ENCODE peak calls at places on chromosomes 5 and 9, in six cellular contexts. R, T, S, G, P and F are unnamed samples.
A peak's percentile ranks its signal among the peaks of the same experiment; 100 is the strongest.

GRCh38 chr9:105877719-105878118 is 183.4 kb downstream of the TMEM38B start:
- DNase-seq in R (no peak), T (no peak), S (no peak), G (no peak), P (no peak), F (no peak)

GRCh38 chr5:126591549-126591948 is 3.5 kb downstream of the ALDH7A1 start:
- DNase-seq in R (no peak), T (no peak), S (no peak), G (no peak), P (no peak), F (no peak)

GRCh38 chr9:137095664-137096517 is 9.1 kb downstream of the MAN1B1 start:
- DNase-seq in R (no peak), T (no peak), S (no peak), G (no peak), P (peak; percentile 89), F (no peak)

GRCh38 chr5:96379862-96380261 is 53.2 kb downstream of the PCSK1 start:
- DNase-seq in R (no peak), T (no peak), S (no peak), G (no peak), P (no peak), F (no peak)

GRCh38 chr9:113579270-113580040 is 115.9 kb downstream of the RGS3 start:
- DNase-seq in R (no peak), T (no peak), S (no peak), G (no peak), P (peak; percentile 75), F (no peak)

GRCh38 chr9:38641985-38642864 is 21.8 kb upstream of the ANKRD18A start:
- DNase-seq in R (peak; percentile 34), T (no peak), S (peak; percentile 13), G (no peak), P (no peak), F (peak; percentile 55)

GRCh38 chr9:36868591-36869282 is 165.3 kb downstream of the PAX5 start:
- DNase-seq in R (no peak), T (no peak), S (no peak), G (no peak), P (no peak), F (no peak)

GRCh38 chr5:73709536-73710129 is 83.6 kb downstream of the ARHGEF28 start:
- DNase-seq in R (peak; percentile 91), T (peak; percentile 50), S (peak; percentile 9), G (no peak), P (no peak), F (no peak)

GRCh38 chr5:72246954-72247442 is 73.0 kb downstream of the MRPS27 start:
- DNase-seq in R (no peak), T (no peak), S (no peak), G (no peak), P (no peak), F (no peak)

GRCh38 chr5:174243904-174244303 is 198.4 kb downstream of the NSG2 start:
- DNase-seq in R (no peak), T (no peak), S (no peak), G (no peak), P (no peak), F (no peak)

GRCh38 chr5:170252710-170253350 is 20.0 kb downstream of the C5orf58 start:
- DNase-seq in R (no peak), T (peak; percentile 40), S (peak; percentile 10), G (no peak), P (no peak), F (no peak)

GRCh38 chr5:170250810-170251317 is 18.1 kb downstream of the C5orf58 start:
- DNase-seq in R (no peak), T (no peak), S (no peak), G (no peak), P (no peak), F (no peak)

GRCh38 chr5:170251462-170251861 is 18.7 kb downstream of the C5orf58 start:
- DNase-seq in R (peak; percentile 58), T (no peak), S (no peak), G (no peak), P (no peak), F (no peak)

GRCh38 chr5:170254056-170254455 is 21.3 kb downstream of the C5orf58 start:
- DNase-seq in R (peak; percentile 96), T (no peak), S (no peak), G (no peak), P (peak; percentile 52), F (peak; percentile 44)

GRCh38 chr5:170252109-170252508 is 19.3 kb downstream of the C5orf58 start:
- DNase-seq in R (no peak), T (no peak), S (no peak), G (no peak), P (no peak), F (no peak)
- H3K4me3 ChIP-seq in R (no peak overlapping the region), T (no peak overlapping the region), S (no peak overlapping the region), G (no peak overlapping the region), P (no peak overlapping the region), F (no peak overlapping the region)

GRCh38 chr5:7015586-7016256 is 302.5 kb downstream of the TENT4A start:
- DNase-seq in R (no peak), T (no peak), S (no peak), G (no peak), P (no peak), F (peak; percentile 10)
- TF ChIP-seq CTCF in R (no peak), T (no peak), S (no peak), G (no peak), P (no peak), F (peak; percentile 19)

DNA sequence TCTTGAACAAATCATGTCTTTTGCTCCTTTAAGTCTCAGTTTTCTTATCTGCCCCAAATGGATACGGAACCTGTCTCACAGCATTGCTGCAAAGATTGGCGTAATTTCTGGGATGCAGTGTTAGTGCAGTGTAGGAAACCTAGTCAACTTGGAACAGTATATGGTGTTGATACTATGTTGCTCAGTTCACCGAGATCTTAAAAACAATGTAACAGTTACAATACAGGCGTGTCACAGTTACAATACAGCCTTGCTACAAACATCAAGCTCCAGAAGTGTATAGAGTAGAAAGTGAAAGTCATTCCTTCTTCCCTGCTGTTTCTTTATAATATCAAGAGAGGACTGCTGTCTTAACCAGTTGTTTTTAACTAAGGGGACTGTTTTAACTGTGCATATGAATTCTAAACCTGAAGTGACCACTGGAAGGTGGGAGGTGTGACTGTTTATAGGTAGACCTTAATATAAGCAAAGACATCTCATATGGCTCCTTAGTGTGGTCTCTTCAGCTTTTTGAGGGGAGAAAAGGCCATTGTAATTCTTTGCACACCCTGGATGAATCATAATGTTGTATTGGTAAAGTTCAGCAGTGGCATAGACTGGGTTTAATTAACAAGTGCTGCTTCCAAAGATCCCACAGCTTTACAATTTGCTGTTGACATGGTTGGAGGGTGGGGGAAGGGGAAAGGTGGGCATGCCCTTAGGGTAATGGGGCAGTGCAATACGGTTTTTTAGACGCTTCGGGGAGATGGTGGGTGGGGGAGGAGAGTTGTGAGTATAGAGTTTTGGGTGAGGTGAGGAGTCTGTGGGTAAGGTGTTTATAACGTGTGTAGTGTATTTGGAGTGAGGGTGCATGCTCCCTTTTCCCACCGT is 12.9 kb downstream of the PRRC2B start:
- DNase-seq in R (no peak), T (no peak), S (no peak), G (no peak), P (no peak), F (no peak)
- H3K4me3 ChIP-seq in R (no peak overlapping the region), T (no peak overlapping the region), S (peak overlapping the region; percentile 39), G (no peak overlapping the region), P (peak overlapping the region; percentile 4), F (no peak overlapping the region)

GRCh38 chr9:85741875-85742629 is at the start of gene AGTPBP1:
- DNase-seq in R (peak; percentile 92), T (peak; percentile 95), S (peak; percentile 88), G (peak; percentile 95), P (peak; percentile 96), F (peak; percentile 99)
- TF ChIP-seq CTCF in R (no peak), T (no peak), S (peak; percentile 10), G (no peak), P (no peak), F (peak; percentile 27)

DNA sequence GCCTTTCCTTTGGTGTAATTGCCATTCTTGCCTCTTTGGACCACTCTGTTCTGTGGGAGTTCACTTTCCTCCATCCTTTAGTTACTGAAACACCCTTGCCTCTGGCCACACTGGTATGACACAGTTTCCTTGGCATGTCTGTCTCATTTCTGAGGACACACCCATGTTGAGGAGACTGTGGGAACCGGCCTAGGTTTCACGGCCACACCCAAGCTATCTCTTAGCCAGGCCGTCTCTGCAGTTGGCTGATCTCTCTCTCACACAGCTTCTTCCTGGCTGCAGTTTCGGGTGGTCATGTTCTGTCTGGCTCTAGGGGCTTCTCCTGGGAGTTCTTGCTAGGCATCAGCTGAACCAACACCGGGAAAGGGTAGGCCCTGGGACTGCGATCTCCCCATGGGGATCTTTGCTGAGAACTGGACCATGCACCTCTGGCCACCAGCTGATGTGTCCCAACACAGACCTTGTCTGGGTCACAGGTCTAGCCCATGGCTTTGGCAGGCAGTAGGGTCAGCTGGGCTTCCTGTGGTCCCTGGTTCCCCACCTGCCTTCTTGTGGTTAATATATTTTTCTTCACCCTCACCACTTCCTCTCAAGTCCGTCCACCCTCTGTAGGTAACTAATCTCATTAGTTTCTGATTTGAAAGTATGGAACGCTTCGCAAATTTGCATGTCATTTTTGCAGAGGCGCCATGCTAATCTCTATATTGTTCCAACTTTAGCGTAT is 24.9 kb downstream of the ARHGEF37 start:
- DNase-seq in R (peak; percentile 99), T (peak; percentile 72), S (peak; percentile 90), G (no peak), P (peak; percentile 46), F (no peak)
- H3K4me3 ChIP-seq in R (no peak overlapping the region), T (no peak overlapping the region), S (no peak overlapping the region), G (no peak overlapping the region), P (no peak overlapping the region), F (no peak overlapping the region)

GRCh38 chr5:39001683-39002082 is 72.5 kb downstream of the RICTOR start:
- DNase-seq in R (no peak), T (no peak), S (no peak), G (no peak), P (no peak), F (no peak)

GRCh38 chr5:39006650-39007049 is 67.5 kb downstream of the RICTOR start:
- DNase-seq in R (no peak), T (no peak), S (no peak), G (no peak), P (no peak), F (no peak)

GRCh38 chr5:39009280-39009679 is 64.9 kb downstream of the RICTOR start:
- DNase-seq in R (no peak), T (no peak), S (no peak), G (no peak), P (no peak), F (no peak)

GRCh38 chr5:39009981-39010380 is 64.2 kb downstream of the RICTOR start:
- DNase-seq in R (no peak), T (no peak), S (no peak), G (no peak), P (no peak), F (no peak)

DNA sequence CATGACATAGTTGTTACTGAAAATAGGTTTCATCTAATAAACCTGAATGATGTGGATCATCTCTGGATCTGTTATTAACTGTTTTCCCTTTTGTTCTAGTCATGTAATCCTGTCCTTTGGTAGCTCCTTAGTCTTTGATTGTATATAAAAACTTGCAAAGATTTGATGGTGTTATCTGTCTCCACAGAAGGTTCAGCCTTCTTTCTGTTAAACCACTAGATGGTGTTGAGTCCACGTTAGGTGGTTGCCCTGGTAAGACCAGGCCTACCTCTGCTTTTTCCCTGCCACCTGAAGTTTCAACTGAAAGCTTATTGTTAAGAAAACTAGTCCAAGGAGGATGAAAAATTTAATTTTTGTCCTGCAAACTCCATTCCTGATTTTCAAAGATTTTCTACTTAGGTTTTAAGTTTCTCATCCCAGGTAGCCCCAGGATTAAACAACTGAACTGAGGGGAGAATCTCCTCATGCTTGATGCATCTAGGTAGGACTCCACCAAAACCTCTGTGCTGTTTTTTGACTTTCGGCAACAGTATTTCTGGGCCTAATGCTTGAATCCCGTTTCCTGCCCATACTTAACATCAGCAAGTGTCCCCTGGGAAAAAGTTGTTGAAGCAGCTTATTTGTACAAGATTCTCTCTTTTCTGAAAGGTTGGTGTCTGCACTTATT is 68.5 kb downstream of the RICTOR start:
- DNase-seq in R (peak; percentile 5), T (no peak), S (peak; percentile 10), G (no peak), P (no peak), F (peak; percentile 16)
- TF ChIP-seq CTCF in R (peak; percentile 21), T (peak; percentile 30), S (peak; percentile 41), G (no peak), P (peak; percentile 36), F (peak; percentile 45)

GRCh38 chr5:1419476-1420210 is 25.6 kb downstream of the SLC6A3 start:
- DNase-seq in R (no peak), T (no peak), S (no peak), G (no peak), P (no peak), F (no peak)
- H3K4me3 ChIP-seq in R (no peak overlapping the region), T (no peak overlapping the region), S (no peak overlapping the region), G (no peak overlapping the region), P (no peak overlapping the region), F (no peak overlapping the region)